ENCODE peak calls at places on chromosomes 16 and 17, in seven cellular contexts. B, R, G, V, Q, C and D are unnamed samples.
A peak's percentile ranks its signal among the peaks of the same experiment; 100 is the strongest.

GRCh38 chr17:6894206-6894528 is 62.6 kb upstream of the TEKT1 start:
- DNase-seq in B (no peak), R (no peak), G (no peak), V (peak; percentile 90), Q (no peak), C (no peak), D (no peak)

GRCh38 chr17:6574689-6575595 is 18.6 kb upstream of the PITPNM3 start:
- DNase-seq in B (peak; percentile 40), R (no peak), G (no peak), V (peak; percentile 52), Q (peak; percentile 60), C (no peak), D (no peak)

GRCh38 chr16:72666267-72666666 is 381.7 kb downstream of the ZFHX3 start:
- DNase-seq in B (no peak), R (no peak), G (no peak), V (no peak), Q (no peak), C (no peak), D (no peak)

GRCh38 chr17:56441331-56441730 is 152.2 kb upstream of the NOG start:
- DNase-seq in B (no peak), R (no peak), G (no peak), V (no peak), Q (no peak), C (no peak), D (no peak)

GRCh38 chr16:25141648-25142047 is 30.1 kb downstream of the LCMT1 start:
- DNase-seq in B (no peak), R (no peak), G (no peak), V (no peak), Q (no peak), C (no peak), D (no peak)

GRCh38 chr16:68707341-68708152 is 29.5 kb upstream of the CDH1 start:
- DNase-seq in B (no peak), R (peak; percentile 64), G (no peak), V (peak; percentile 70), Q (peak; percentile 67), C (peak; percentile 81), D (no peak)

GRCh38 chr16:4868573-4868972 is 21.3 kb downstream of the UBN1 start:
- DNase-seq in B (no peak), R (no peak), G (no peak), V (no peak), Q (no peak), C (no peak), D (no peak)

GRCh38 chr17:66135219-66135618 is 56.7 kb downstream of the CEP112 start:
- DNase-seq in B (no peak), R (no peak), G (no peak), V (no peak), Q (no peak), C (no peak), D (no peak)

GRCh38 chr17:81387235-81388060 is 7.8 kb upstream of the BAHCC1 start:
- DNase-seq in B (no peak), R (no peak), G (peak; percentile 75), V (no peak), Q (no peak), C (no peak), D (peak; percentile 82)

GRCh38 chr16:87874639-87875472 is 5.5 kb upstream of the SLC7A5 start:
- DNase-seq in B (no peak), R (no peak), G (no peak), V (peak; percentile 69), Q (peak; percentile 19), C (no peak), D (no peak)

GRCh38 chr17:76232342-76232741 is 8.0 kb downstream of the RNF157 start:
- DNase-seq in B (no peak), R (no peak), G (no peak), V (no peak), Q (no peak), C (no peak), D (no peak)

GRCh38 chr16:76837872-76838271 is 353.1 kb upstream of the MON1B start:
- DNase-seq in B (no peak), R (no peak), G (no peak), V (no peak), Q (no peak), C (no peak), D (no peak)

GRCh38 chr17:50686494-50687199 is 21.1 kb downstream of the ANKRD40 start:
- DNase-seq in B (no peak), R (peak; percentile 92), G (no peak), V (no peak), Q (no peak), C (peak; percentile 98), D (no peak)
- TF ChIP-seq JUND in B (no peak), R (peak; percentile 92), G (peak; percentile 95), V (no peak), Q (no peak), C (peak; percentile 100), D (no peak)

GRCh38 chr17:45782889-45783592 is 1.1 kb upstream of the CRHR1 start:
- DNase-seq in B (no peak), R (no peak), G (peak; percentile 94), V (peak; percentile 93), Q (peak; percentile 80), C (no peak), D (no peak)
- TF ChIP-seq JUND in B (no peak), R (no peak), G (no peak), V (no peak), Q (no peak), C (no peak), D (no peak)

GRCh38 chr17:77371888-77372443 is 231.2 kb downstream of the SEC14L1 start:
- DNase-seq in B (no peak), R (no peak), G (no peak), V (no peak), Q (no peak), C (no peak), D (no peak)

GRCh38 chr17:77370536-77370935 is 229.8 kb downstream of the SEC14L1 start:
- DNase-seq in B (no peak), R (no peak), G (no peak), V (no peak), Q (no peak), C (no peak), D (no peak)

GRCh38 chr17:77369544-77369971 is 228.8 kb downstream of the SEC14L1 start:
- DNase-seq in B (no peak), R (no peak), G (no peak), V (no peak), Q (no peak), C (no peak), D (no peak)

GRCh38 chr17:77372444-77373297 is 231.9 kb downstream of the SEC14L1 start:
- DNase-seq in B (no peak), R (no peak), G (peak; percentile 98), V (peak; percentile 93), Q (peak; percentile 95), C (peak; percentile 94), D (no peak)

DNA sequence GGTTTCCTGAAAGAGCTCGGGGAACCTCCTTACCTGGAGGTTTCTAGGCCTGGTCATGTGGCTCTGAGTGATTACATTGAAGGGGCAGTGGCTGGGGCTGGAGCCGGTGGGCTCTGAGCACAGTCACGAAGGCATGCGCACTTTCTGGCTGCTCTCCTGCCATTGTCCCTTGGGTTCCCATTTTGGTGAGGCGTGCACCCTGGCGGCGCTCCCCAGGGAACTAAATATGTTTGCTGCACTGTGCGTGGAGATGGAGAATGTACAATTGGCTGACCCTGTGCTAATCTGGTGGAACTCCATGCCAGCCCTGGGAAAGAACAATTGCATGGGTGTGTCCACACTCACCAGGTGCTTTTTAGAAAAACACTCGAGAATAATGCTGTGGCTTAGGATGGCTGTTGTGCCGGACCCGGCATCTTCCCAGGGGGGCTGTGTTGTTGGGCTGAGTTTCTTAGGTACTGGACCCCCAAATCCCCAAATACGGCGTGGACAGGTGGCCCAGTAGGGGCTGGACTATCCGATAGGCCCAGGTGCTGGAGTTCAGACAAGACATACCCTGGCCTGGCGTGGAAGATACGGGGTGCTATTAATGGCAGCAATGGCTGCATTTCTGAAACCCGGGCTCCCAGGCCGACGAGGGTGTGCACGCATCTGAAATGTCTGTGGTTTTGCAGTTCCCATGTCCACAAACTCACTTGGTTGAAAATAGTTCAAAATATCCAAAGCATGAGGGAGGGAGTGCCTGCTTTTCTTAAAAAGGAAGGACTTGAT is 230.5 kb downstream of the SEC14L1 start:
- DNase-seq in B (no peak), R (no peak), G (no peak), V (no peak), Q (no peak), C (no peak), D (no peak)
- TF ChIP-seq JUND in B (no peak), R (no peak), G (no peak), V (no peak), Q (no peak), C (no peak), D (no peak)

DNA sequence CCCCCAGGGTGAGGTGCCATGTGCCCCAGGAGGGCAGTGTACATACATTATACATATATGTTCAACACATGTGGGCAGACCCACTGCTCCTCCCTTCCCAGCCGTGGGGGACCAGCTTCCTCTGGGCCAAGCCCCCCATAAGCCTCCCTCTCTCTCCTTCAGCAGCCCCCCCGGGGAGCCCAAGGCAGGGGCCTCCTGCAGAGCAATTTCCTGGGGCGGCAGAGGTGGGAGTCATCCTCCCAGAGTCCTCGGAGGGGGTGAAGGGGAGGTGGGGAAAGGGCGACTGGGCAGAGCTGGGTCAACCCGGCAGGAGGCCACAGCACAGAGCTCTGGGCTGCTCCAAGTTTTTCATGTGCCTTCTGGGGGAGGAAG is 235.1 kb downstream of the ZNF423 start:
- DNase-seq in B (no peak), R (no peak), G (peak; percentile 63), V (no peak), Q (peak; percentile 27), C (no peak), D (no peak)
- TF ChIP-seq JUND in B (no peak), R (no peak), G (no peak), V (no peak), Q (no peak), C (no peak), D (no peak)

DNA sequence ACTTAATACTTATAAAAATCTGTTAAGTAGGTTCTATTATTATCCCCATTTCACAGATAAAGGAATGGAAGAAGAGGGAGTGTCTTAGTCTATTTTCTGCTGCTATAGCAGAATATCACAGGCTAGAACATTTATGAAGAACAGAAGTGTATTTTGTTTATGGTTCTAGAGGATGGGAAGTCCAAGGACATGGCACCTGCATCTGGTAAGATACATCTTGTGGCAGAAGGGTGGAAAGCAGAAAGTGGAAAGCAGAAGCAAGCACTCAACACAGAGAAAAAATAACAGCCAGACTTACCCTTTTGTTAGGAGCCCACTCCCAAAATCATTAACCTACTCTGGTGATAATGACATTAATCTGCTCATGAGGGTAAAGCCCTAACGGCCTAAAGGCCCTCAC is 422.4 kb downstream of the NPIPA8 start:
- DNase-seq in B (no peak), R (no peak), G (no peak), V (no peak), Q (no peak), C (no peak), D (no peak)
- TF ChIP-seq JUND in B (no peak), R (no peak), G (no peak), V (no peak), Q (no peak), C (no peak), D (no peak)